ENCODE peak calls at places on chromosome 15, in four cellular contexts. Z is bronchial epithelial cell, I is activated B cell treated with CpG ODN at 0.5 μM for 24 hours, V is progenitor cell of endocrine pancreas. H is an unnamed sample.

GRCh38 chr15:65056868-65057548 is 10.8 kb downstream of the RASL12 start:
- DNase-seq in Z (no peak), I (no peak), V (no peak), H (peak)

GRCh38 chr15:89855948-89856347 is 37.8 kb downstream of the AP3S2 start:
- DNase-seq in Z (no peak), I (no peak), V (no peak), H (no peak)

GRCh38 chr15:57377478-57377847 is 1.2 kb downstream of the CGNL1 start:
- DNase-seq in Z (peak), I (no peak), V (no peak), H (peak)

GRCh38 chr15:70605606-70606410 is 157.6 kb downstream of the UACA start:
- DNase-seq in Z (no peak), I (no peak), V (no peak), H (no peak)

GRCh38 chr15:63476229-63476632 is 28.2 kb upstream of the USP3 start:
- DNase-seq in Z (peak), I (no peak), V (no peak), H (peak)

GRCh38 chr15:62125763-62126162 is 39.3 kb downstream of the C2CD4B start:
- DNase-seq in Z (peak), I (no peak), V (no peak), H (no peak)

GRCh38 chr15:23424111-23424904 is 22.7 kb downstream of the GOLGA6L2 start:
- DNase-seq in Z (no peak), I (no peak), V (no peak), H (no peak)

GRCh38 chr15:73957276-73957675 is 31.0 kb downstream of the LOXL1 start:
- DNase-seq in Z (no peak), I (no peak), V (no peak), H (no peak)

GRCh38 chr15:40471778-40472130 is 970 bp downstream of the CHST14 start:
- DNase-seq in Z (no peak), I (peak), V (no peak), H (no peak)

GRCh38 chr15:58951388-58952060 is 18.0 kb upstream of the SLTM start:
- DNase-seq in Z (peak), I (no peak), V (no peak), H (peak)

GRCh38 chr15:90954712-90955671 is at the start of gene RCCD1:
- DNase-seq in Z (peak), I (peak), V (peak), H (peak)

GRCh38 chr15:62497356-62497755 is 332.3 kb upstream of the C2CD4B start:
- DNase-seq in Z (no peak), I (no peak), V (no peak), H (no peak)

GRCh38 chr15:63056843-63057242 is 14.3 kb downstream of the TPM1 start:
- DNase-seq in Z (no peak), I (no peak), V (no peak), H (no peak)

GRCh38 chr15:87902772-87903388 is 353.7 kb downstream of the NTRK3 start:
- DNase-seq in Z (no peak), I (no peak), V (no peak), H (no peak)

GRCh38 chr15:74311734-74312444 is 55.6 kb downstream of the CYP11A1 start:
- DNase-seq in Z (no peak), I (no peak), V (no peak), H (peak)

GRCh38 chr15:35078221-35078915 is 6.7 kb downstream of the NANOGP8 start:
- DNase-seq in Z (peak), I (no peak), V (no peak), H (peak)

GRCh38 chr15:85692873-85693272 is 101.9 kb downstream of the KLHL25 start:
- DNase-seq in Z (no peak), I (no peak), V (no peak), H (no peak)

GRCh38 chr15:34122771-34123183 is 20.9 kb downstream of the PGBD4 start:
- DNase-seq in Z (peak), I (no peak), V (no peak), H (peak)

GRCh38 chr15:99441871-99442267 is 123.9 kb upstream of the MEF2A start:
- DNase-seq in Z (no peak), I (peak), V (no peak), H (no peak)

GRCh38 chr15:29383367-29383766 is 113.7 kb upstream of the NSMCE3 start:
- DNase-seq in Z (no peak), I (no peak), V (no peak), H (no peak)

GRCh38 chr15:85379403-85380131 is 836 bp upstream of the AKAP13 start:
- DNase-seq in Z (peak), I (peak), V (no peak), H (no peak)

GRCh38 chr15:96495386-96495785 is 164.9 kb downstream of the NR2F2 start:
- DNase-seq in Z (no peak), I (no peak), V (no peak), H (no peak)

GRCh38 chr15:89119489-89120478 is 31.5 kb downstream of the ABHD2 start:
- DNase-seq in Z (peak), I (no peak), V (no peak), H (peak)

GRCh38 chr15:70096215-70096974 is 1.3 kb downstream of the TLE3 start:
- DNase-seq in Z (peak), I (peak), V (no peak), H (peak)

GRCh38 chr15:65416845-65417416 is 5.8 kb downstream of the IGDCC4 start:
- DNase-seq in Z (no peak), I (no peak), V (no peak), H (no peak)

GRCh38 chr15:89307046-89307587 is 27.5 kb downstream of the POLG start:
- DNase-seq in Z (peak), I (no peak), V (no peak), H (no peak)

GRCh38 chr15:99409097-99409473 is 156.7 kb upstream of the MEF2A start:
- DNase-seq in Z (peak), I (no peak), V (no peak), H (peak)

GRCh38 chr15:96390986-96391385 is 60.5 kb downstream of the NR2F2 start:
- DNase-seq in Z (peak), I (no peak), V (no peak), H (no peak)

GRCh38 chr15:83320831-83321230 is 36.4 kb upstream of the BNC1 start:
- DNase-seq in Z (peak), I (no peak), V (no peak), H (no peak)

H was measured in RWPE1.